ENCODE peak calls at places on chromosomes 1 and 21, in nine cellular contexts. X, E, J, H, N, M, U, B and G are unnamed samples.

GRCh38 chr1:75791022-75791421 is 5.0 kb downstream of the RABGGTB start:
- DNase-seq in X (no peak), E (no peak), J (no peak), H (no peak), N (no peak), M (no peak), U (no peak), B (no peak), G (no peak)

GRCh38 chr1:162023547-162024501 is at the start of gene OLFML2B:
- DNase-seq in X (peak; percentile 81), E (peak; percentile 83), J (peak; percentile 61), H (peak; percentile 47), N (peak; percentile 37), M (peak; percentile 91), U (peak; percentile 58), B (peak; percentile 86), G (peak; percentile 64)

GRCh38 chr1:66365628-66366027 is 168.3 kb upstream of the SGIP1 start:
- DNase-seq in X (no peak), E (no peak), J (no peak), H (no peak), N (no peak), M (no peak), U (no peak), B (no peak), G (no peak)

GRCh38 chr1:4585216-4585615 is 69.2 kb upstream of the AJAP1 start:
- DNase-seq in X (no peak), E (no peak), J (no peak), H (no peak), N (no peak), M (peak; percentile 17), U (no peak), B (no peak), G (no peak)

GRCh38 chr1:54567961-54568360 is 19.9 kb downstream of the ACOT11 start:
- DNase-seq in X (no peak), E (peak; percentile 73), J (no peak), H (peak; percentile 35), N (no peak), M (no peak), U (no peak), B (no peak), G (no peak)

GRCh38 chr21:29228306-29228705 is 70.4 kb upstream of the BACH1 start:
- DNase-seq in X (peak; percentile 65), E (peak; percentile 49), J (no peak), H (no peak), N (no peak), M (no peak), U (no peak), B (no peak), G (no peak)

GRCh38 chr1:42793824-42794223 is 9.0 kb downstream of the TMEM269 start:
- DNase-seq in X (no peak), E (no peak), J (no peak), H (no peak), N (no peak), M (no peak), U (no peak), B (no peak), G (no peak)

GRCh38 chr1:172895050-172895460 is 155.7 kb downstream of the TNFSF18 start:
- DNase-seq in X (no peak), E (no peak), J (no peak), H (no peak), N (no peak), M (peak; percentile 14), U (no peak), B (no peak), G (no peak)

GRCh38 chr1:40530735-40531380 is 579 bp upstream of the ZNF684 start:
- DNase-seq in X (peak; percentile 6), E (peak; percentile 58), J (no peak), H (no peak), N (no peak), M (peak; percentile 19), U (no peak), B (no peak), G (no peak)

GRCh38 chr1:41135196-41135947 is 106.7 kb downstream of the SCMH1 start:
- DNase-seq in X (no peak), E (no peak), J (no peak), H (no peak), N (no peak), M (peak; percentile 10), U (no peak), B (no peak), G (no peak)

GRCh38 chr1:6870571-6870970 is 85.3 kb downstream of the CAMTA1 start:
- DNase-seq in X (peak; percentile 10), E (no peak), J (no peak), H (no peak), N (no peak), M (no peak), U (no peak), B (no peak), G (no peak)

GRCh38 chr1:161195171-161195570 is 3.7 kb downstream of the ADAMTS4 start:
- DNase-seq in X (no peak), E (no peak), J (no peak), H (no peak), N (no peak), M (no peak), U (no peak), B (no peak), G (no peak)

GRCh38 chr1:200336111-200336845 is 73.6 kb downstream of the ZNF281 start:
- DNase-seq in X (no peak), E (peak; percentile 51), J (no peak), H (no peak), N (no peak), M (peak; percentile 23), U (no peak), B (no peak), G (no peak)

GRCh38 chr1:246274191-246274590 is 232.9 kb downstream of the SMYD3 start:
- DNase-seq in X (no peak), E (no peak), J (peak; percentile 32), H (no peak), N (no peak), M (no peak), U (no peak), B (no peak), G (no peak)

GRCh38 chr1:99481391-99481996 is 164.4 kb upstream of the PALMD start:
- DNase-seq in X (peak; percentile 67), E (peak; percentile 76), J (no peak), H (peak; percentile 33), N (no peak), M (peak; percentile 87), U (no peak), B (no peak), G (no peak)

GRCh38 chr1:71944006-71944405 is 338.3 kb downstream of the NEGR1 start:
- DNase-seq in X (no peak), E (no peak), J (no peak), H (no peak), N (no peak), M (no peak), U (no peak), B (no peak), G (no peak)

GRCh38 chr1:117034791-117035290 is 25.3 kb upstream of the TTF2 start:
- DNase-seq in X (no peak), E (no peak), J (no peak), H (no peak), N (no peak), M (no peak), U (no peak), B (peak; percentile 59), G (no peak)

GRCh38 chr1:1137256-1138045 is 21.6 kb upstream of the C1orf159 start:
- DNase-seq in X (no peak), E (no peak), J (no peak), H (no peak), N (no peak), M (no peak), U (no peak), B (no peak), G (peak; percentile 92)

GRCh38 chr1:2921970-2922686 is 99.1 kb upstream of the ACTRT2 start:
- DNase-seq in X (no peak), E (no peak), J (no peak), H (no peak), N (no peak), M (peak; percentile 38), U (no peak), B (no peak), G (peak; percentile 59)
- TF ChIP-seq CTCF in X (peak; percentile 24), E (peak; percentile 28), J (peak; percentile 7), H (no peak), N (no peak), M (peak; percentile 60), U (peak; percentile 47), B (peak; percentile 65), G (no peak)

DNA sequence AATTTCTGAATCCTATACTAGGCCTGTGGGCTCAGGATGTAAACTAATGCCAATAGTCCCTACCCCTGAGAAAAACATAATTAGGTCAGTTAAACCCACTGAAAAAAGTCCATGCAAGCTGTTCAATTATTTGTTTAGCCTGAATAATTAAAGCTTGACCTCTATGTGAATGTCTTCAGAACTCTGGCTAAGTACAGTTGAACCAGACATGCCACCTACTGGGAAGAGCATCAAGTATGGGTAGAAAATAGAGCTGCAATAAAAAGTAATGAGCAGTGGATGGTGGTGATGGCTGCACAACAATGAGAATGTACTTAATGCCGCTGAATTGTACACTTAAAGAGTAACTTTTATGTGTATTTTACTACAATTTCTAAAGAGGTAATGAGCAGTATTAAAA is 23.6 kb upstream of the SLC19A2 start:
- DNase-seq in X (no peak), E (no peak), J (no peak), H (no peak), N (no peak), M (no peak), U (no peak), B (no peak), G (no peak)
- TF ChIP-seq CTCF in X (no peak), E (no peak), J (no peak), H (no peak), N (no peak), M (no peak), U (no peak), B (no peak), G (no peak)

GRCh38 chr1:159944623-159945455 is 574 bp downstream of the IGSF9 start:
- DNase-seq in X (no peak), E (peak; percentile 35), J (no peak), H (no peak), N (no peak), M (peak; percentile 65), U (no peak), B (no peak), G (peak; percentile 72)
- TF ChIP-seq CTCF in X (no peak), E (no peak), J (no peak), H (no peak), N (no peak), M (no peak), U (no peak), B (no peak), G (no peak)

GRCh38 chr1:23805025-23805424 is 4.5 kb upstream of the GALE start:
- DNase-seq in X (no peak), E (no peak), J (no peak), H (no peak), N (no peak), M (no peak), U (no peak), B (no peak), G (no peak)

GRCh38 chr1:23801338-23801748 is 789 bp upstream of the GALE start:
- DNase-seq in X (no peak), E (no peak), J (no peak), H (no peak), N (no peak), M (peak; percentile 60), U (no peak), B (no peak), G (no peak)

GRCh38 chr1:23801876-23802275 is 1.3 kb upstream of the GALE start:
- DNase-seq in X (no peak), E (no peak), J (no peak), H (no peak), N (no peak), M (peak; percentile 28), U (no peak), B (no peak), G (no peak)

GRCh38 chr1:23803674-23804073 is 3.1 kb upstream of the GALE start:
- DNase-seq in X (no peak), E (no peak), J (no peak), H (no peak), N (no peak), M (no peak), U (no peak), B (no peak), G (peak; percentile 11)

GRCh38 chr1:23804183-23804582 is 3.6 kb upstream of the GALE start:
- DNase-seq in X (no peak), E (no peak), J (no peak), H (no peak), N (no peak), M (peak; percentile 27), U (no peak), B (peak; percentile 58), G (peak; percentile 24)
- TF ChIP-seq CTCF in X (peak; percentile 52), E (peak; percentile 14), J (peak; percentile 9), H (no peak), N (peak; percentile 28), M (peak; percentile 51), U (no peak), B (peak; percentile 54), G (no peak)